ENCODE peak calls at places on chromosomes 13 and 19, in nine cellular contexts. One of them, this sample, is unnamed.

GRCh38 chr13:50187352-50188029 is 172.2 kb downstream of the KCNRG start:
- DNase-seq in stimulated activated CD8-positive, alpha-beta memory T cell treated with anti-CD3 and anti-CD28 coated beads, Interleukin-7, amount 100 ng/mL, for 1 hour: no peak
- DNase-seq in mesothelial cell of epicardium: no peak
- DNase-seq in CD4-positive, alpha-beta T cell: no peak
- DNase-seq in Jurkat, Clone E6-1: no peak
- DNase-seq in effector memory CD4-positive, alpha-beta T cell: no peak
- DNase-seq in H54: no peak
- DNase-seq in NCI-H510A: no peak
- DNase-seq in NCI-H69: no peak
- DNase-seq in this sample: no peak

GRCh38 chr13:65417953-65418352 is 1812.2 kb downstream of the PCDH9 start:
- DNase-seq in NCI-H510A: no peak
- DNase-seq in CD4-positive, alpha-beta T cell: no peak
- DNase-seq in H54: no peak
- DNase-seq in mesothelial cell of epicardium: no peak
- DNase-seq in effector memory CD4-positive, alpha-beta T cell: no peak
- DNase-seq in Jurkat, Clone E6-1: no peak
- DNase-seq in NCI-H69: no peak
- DNase-seq in stimulated activated CD8-positive, alpha-beta memory T cell treated with anti-CD3 and anti-CD28 coated beads, Interleukin-7, amount 100 ng/mL, for 1 hour: no peak
- DNase-seq in this sample: no peak

GRCh38 chr19:19488041-19488874 is 27.1 kb downstream of the TSSK6 start:
- DNase-seq in mesothelial cell of epicardium: no peak
- DNase-seq in NCI-H510A: no peak
- DNase-seq in stimulated activated CD8-positive, alpha-beta memory T cell treated with anti-CD3 and anti-CD28 coated beads, Interleukin-7, amount 100 ng/mL, for 1 hour: no peak
- DNase-seq in NCI-H69: no peak
- DNase-seq in CD4-positive, alpha-beta T cell: no peak
- DNase-seq in Jurkat, Clone E6-1: no peak
- DNase-seq in H54: no peak
- DNase-seq in effector memory CD4-positive, alpha-beta T cell: no peak
- DNase-seq in this sample: no peak

GRCh38 chr13:68609671-68610070 is 1379.5 kb upstream of the PCDH9 start:
- DNase-seq in H54: no peak
- DNase-seq in mesothelial cell of epicardium: no peak
- DNase-seq in CD4-positive, alpha-beta T cell: no peak
- DNase-seq in stimulated activated CD8-positive, alpha-beta memory T cell treated with anti-CD3 and anti-CD28 coated beads, Interleukin-7, amount 100 ng/mL, for 1 hour: no peak
- DNase-seq in NCI-H69: no peak
- DNase-seq in effector memory CD4-positive, alpha-beta T cell: no peak
- DNase-seq in Jurkat, Clone E6-1: no peak
- DNase-seq in NCI-H510A: no peak
- DNase-seq in this sample: no peak

GRCh38 chr19:12779162-12779993 is 4.0 kb upstream of the HOOK2 start:
- DNase-seq in mesothelial cell of epicardium: no peak
- DNase-seq in Jurkat, Clone E6-1: no peak
- DNase-seq in H54: no peak
- DNase-seq in effector memory CD4-positive, alpha-beta T cell: no peak
- DNase-seq in NCI-H510A: no peak
- DNase-seq in CD4-positive, alpha-beta T cell: no peak
- DNase-seq in stimulated activated CD8-positive, alpha-beta memory T cell treated with anti-CD3 and anti-CD28 coated beads, Interleukin-7, amount 100 ng/mL, for 1 hour: no peak
- DNase-seq in NCI-H69: peak; percentile 86
- DNase-seq in this sample: no peak

GRCh38 chr13:54124700-54125099 is 1096.1 kb downstream of the OLFM4 start:
- DNase-seq in Jurkat, Clone E6-1: no peak
- DNase-seq in H54: no peak
- DNase-seq in CD4-positive, alpha-beta T cell: no peak
- DNase-seq in stimulated activated CD8-positive, alpha-beta memory T cell treated with anti-CD3 and anti-CD28 coated beads, Interleukin-7, amount 100 ng/mL, for 1 hour: no peak
- DNase-seq in NCI-H510A: no peak
- DNase-seq in NCI-H69: no peak
- DNase-seq in effector memory CD4-positive, alpha-beta T cell: no peak
- DNase-seq in mesothelial cell of epicardium: no peak
- DNase-seq in this sample: no peak

GRCh38 chr13:79501538-79502232 is 20.7 kb downstream of the NDFIP2 start:
- DNase-seq in mesothelial cell of epicardium: no peak
- DNase-seq in NCI-H69: no peak
- DNase-seq in stimulated activated CD8-positive, alpha-beta memory T cell treated with anti-CD3 and anti-CD28 coated beads, Interleukin-7, amount 100 ng/mL, for 1 hour: no peak
- DNase-seq in effector memory CD4-positive, alpha-beta T cell: no peak
- DNase-seq in CD4-positive, alpha-beta T cell: no peak
- DNase-seq in H54: no peak
- DNase-seq in Jurkat, Clone E6-1: no peak
- DNase-seq in NCI-H510A: no peak
- DNase-seq in this sample: no peak

GRCh38 chr19:5828661-5829566 is 10.6 kb downstream of the FUT6 start:
- DNase-seq in stimulated activated CD8-positive, alpha-beta memory T cell treated with anti-CD3 and anti-CD28 coated beads, Interleukin-7, amount 100 ng/mL, for 1 hour: no peak
- DNase-seq in CD4-positive, alpha-beta T cell: no peak
- DNase-seq in NCI-H510A: peak; percentile 67
- DNase-seq in H54: no peak
- DNase-seq in Jurkat, Clone E6-1: no peak
- DNase-seq in effector memory CD4-positive, alpha-beta T cell: peak; percentile 2
- DNase-seq in mesothelial cell of epicardium: peak; percentile 53
- DNase-seq in NCI-H69: peak; percentile 89
- DNase-seq in this sample: no peak

GRCh38 chr13:67223024-67223423 is 7.1 kb downstream of the PCDH9 start:
- DNase-seq in NCI-H69: peak; percentile 54
- DNase-seq in H54: no peak
- DNase-seq in mesothelial cell of epicardium: no peak
- DNase-seq in Jurkat, Clone E6-1: no peak
- DNase-seq in NCI-H510A: no peak
- DNase-seq in stimulated activated CD8-positive, alpha-beta memory T cell treated with anti-CD3 and anti-CD28 coated beads, Interleukin-7, amount 100 ng/mL, for 1 hour: no peak
- DNase-seq in CD4-positive, alpha-beta T cell: no peak
- DNase-seq in effector memory CD4-positive, alpha-beta T cell: no peak
- DNase-seq in this sample: no peak

GRCh38 chr13:49633687-49634086 is 5.4 kb downstream of the ARL11 start:
- DNase-seq in stimulated activated CD8-positive, alpha-beta memory T cell treated with anti-CD3 and anti-CD28 coated beads, Interleukin-7, amount 100 ng/mL, for 1 hour: no peak
- DNase-seq in CD4-positive, alpha-beta T cell: no peak
- DNase-seq in NCI-H510A: no peak
- DNase-seq in Jurkat, Clone E6-1: no peak
- DNase-seq in NCI-H69: no peak
- DNase-seq in H54: no peak
- DNase-seq in effector memory CD4-positive, alpha-beta T cell: no peak
- DNase-seq in mesothelial cell of epicardium: no peak
- DNase-seq in this sample: no peak

GRCh38 chr13:25286308-25286968 is 850 bp downstream of the MTMR6 start:
- DNase-seq in NCI-H69: peak; percentile 34
- DNase-seq in Jurkat, Clone E6-1: peak; percentile 44
- DNase-seq in effector memory CD4-positive, alpha-beta T cell: peak; percentile 23
- DNase-seq in NCI-H510A: no peak
- DNase-seq in stimulated activated CD8-positive, alpha-beta memory T cell treated with anti-CD3 and anti-CD28 coated beads, Interleukin-7, amount 100 ng/mL, for 1 hour: no peak
- DNase-seq in H54: no peak
- DNase-seq in mesothelial cell of epicardium: no peak
- DNase-seq in CD4-positive, alpha-beta T cell: no peak
- DNase-seq in this sample: no peak